ENCODE peak calls at places on chromosomes 4 and X, in ten cellular contexts. T is suprapubic skin, A is epithelial cell of esophagus, Y is astrocyte, U is choroid plexus epithelial cell, D is mammary epithelial cell, I is fibroblast of lung, P is NB4, Q is lung, M is SJSA1. L is an unnamed sample.

GRCh38 chr4:77538574-77539157 is 67.0 kb upstream of the CXCL13 start:
- DNase-seq in T (no peak), A (peak), Y (peak), U (peak), D (peak), I (peak), P (no peak), Q (peak), M (no peak), L (no peak)

GRCh38 chr4:123972031-123972430 is 575.4 kb downstream of the SPRY1 start:
- DNase-seq in T (no peak), A (no peak), Y (no peak), U (no peak), D (no peak), I (no peak), P (no peak), Q (no peak), M (no peak), L (no peak)

GRCh38 chr4:122536001-122536400 is 79.5 kb upstream of the IL2 start:
- DNase-seq in T (no peak), A (no peak), Y (peak), U (peak), D (no peak), I (peak), P (no peak), Q (no peak), M (no peak), L (no peak)

GRCh38 chr4:98659741-98660507 is 1.5 kb upstream of the TSPAN5 start:
- DNase-seq in T (no peak), A (peak), Y (peak), U (no peak), D (peak), I (peak), P (peak), Q (no peak), M (peak), L (no peak)

GRCh38 chrX:24498181-24498580 is 33.1 kb downstream of the PDK3 start:
- DNase-seq in T (no peak), A (peak), Y (no peak), U (peak), D (no peak), I (peak), P (peak), Q (no peak), M (no peak), L (no peak)

GRCh38 chrX:154735695-154736393 is 15.0 kb downstream of the GAB3 start:
- DNase-seq in T (no peak), A (peak), Y (peak), U (peak), D (peak), I (peak), P (no peak), Q (peak), M (peak), L (no peak)

GRCh38 chrX:123184199-123184857 is at the start of gene GRIA3:
- DNase-seq in T (no peak), A (peak), Y (peak), U (no peak), D (no peak), I (peak), P (no peak), Q (no peak), M (no peak), L (no peak)

GRCh38 chr4:115515379-115516171 is 402.2 kb upstream of the NDST4 start:
- DNase-seq in T (no peak), A (no peak), Y (no peak), U (no peak), D (no peak), I (no peak), P (peak), Q (no peak), M (peak), L (no peak)

GRCh38 chr4:5724377-5724776 is 13.4 kb downstream of the EVC start:
- DNase-seq in T (no peak), A (no peak), Y (peak), U (peak), D (no peak), I (peak), P (no peak), Q (no peak), M (no peak), L (no peak)

GRCh38 chr4:15930314-15930713 is 8.2 kb downstream of the FGFBP1 start:
- DNase-seq in T (no peak), A (no peak), Y (no peak), U (no peak), D (no peak), I (no peak), P (peak), Q (no peak), M (no peak), L (no peak)

GRCh38 chrX:46036508-46036907 is 508.7 kb downstream of the ZNF674 start:
- DNase-seq in T (no peak), A (no peak), Y (peak), U (no peak), D (no peak), I (peak), P (no peak), Q (no peak), M (no peak), L (no peak)

GRCh38 chr4:71732706-71733105 is 51.2 kb downstream of the GC start:
- DNase-seq in T (no peak), A (peak), Y (peak), U (peak), D (peak), I (peak), P (peak), Q (no peak), M (no peak), L (no peak)

GRCh38 chr4:189500970-189501369 is 439.7 kb upstream of the FRG1 start:
- DNase-seq in T (no peak), A (no peak), Y (no peak), U (no peak), D (no peak), I (no peak), P (no peak), Q (no peak), M (no peak), L (no peak)

GRCh38 chrX:43002526-43003203 is 224.7 kb upstream of the PPP1R2C start:
- DNase-seq in T (no peak), A (no peak), Y (no peak), U (no peak), D (no peak), I (no peak), P (peak), Q (no peak), M (no peak), L (no peak)

GRCh38 chrX:40504801-40505605 is 75.8 kb upstream of the ATP6AP2 start:
- DNase-seq in T (no peak), A (no peak), Y (peak), U (peak), D (peak), I (peak), P (no peak), Q (no peak), M (peak), L (no peak)

GRCh38 chrX:47749185-47749967 is 87.3 kb upstream of the ZNF81 start:
- DNase-seq in T (no peak), A (no peak), Y (peak), U (peak), D (no peak), I (peak), P (no peak), Q (no peak), M (no peak), L (no peak)

GRCh38 chrX:39112143-39112542 is 310.9 kb downstream of the MID1IP1 start:
- DNase-seq in T (no peak), A (peak), Y (peak), U (no peak), D (peak), I (peak), P (no peak), Q (no peak), M (peak), L (no peak)

GRCh38 chrX:12447448-12448154 is 309.3 kb downstream of the FRMPD4 start:
- DNase-seq in T (no peak), A (peak), Y (peak), U (peak), D (peak), I (peak), P (no peak), Q (no peak), M (peak), L (no peak)

GRCh38 chr4:104571341-104571740 is 76.6 kb upstream of the CXXC4 start:
- DNase-seq in T (no peak), A (peak), Y (peak), U (no peak), D (peak), I (peak), P (no peak), Q (no peak), M (peak), L (no peak)

GRCh38 chr4:138329506-138330070 is 87.4 kb upstream of the SLC7A11 start:
- DNase-seq in T (no peak), A (no peak), Y (no peak), U (no peak), D (no peak), I (no peak), P (no peak), Q (no peak), M (no peak), L (no peak)

GRCh38 chrX:110442631-110443030 is 84.0 kb downstream of the RTL9 start:
- DNase-seq in T (no peak), A (peak), Y (peak), U (peak), D (peak), I (peak), P (peak), Q (no peak), M (peak), L (peak)

GRCh38 chr4:156193800-156194199 is 240.1 kb upstream of the CTSO start:
- DNase-seq in T (no peak), A (peak), Y (peak), U (peak), D (no peak), I (peak), P (no peak), Q (no peak), M (no peak), L (no peak)

GRCh38 chr4:100391086-100391485 is 126.7 kb downstream of the EMCN start:
- DNase-seq in T (no peak), A (no peak), Y (no peak), U (no peak), D (no peak), I (no peak), P (no peak), Q (no peak), M (no peak), L (no peak)

GRCh38 chrX:19849433-19850190 is 37.8 kb downstream of the SH3KBP1 start:
- DNase-seq in T (no peak), A (no peak), Y (no peak), U (peak), D (no peak), I (no peak), P (peak), Q (no peak), M (no peak), L (no peak)

GRCh38 chr4:112214397-112215264 is 17.0 kb upstream of the AP1AR start:
- DNase-seq in T (no peak), A (peak), Y (peak), U (peak), D (peak), I (peak), P (peak), Q (no peak), M (peak), L (no peak)

GRCh38 chr4:102625232-102625930 is 124.2 kb downstream of the NFKB1 start:
- DNase-seq in T (no peak), A (peak), Y (no peak), U (peak), D (peak), I (no peak), P (peak), Q (no peak), M (no peak), L (peak)

GRCh38 chr4:147122697-147123472 is 177.2 kb upstream of the TTC29 start:
- DNase-seq in T (no peak), A (no peak), Y (no peak), U (peak), D (no peak), I (no peak), P (no peak), Q (no peak), M (peak), L (no peak)

GRCh38 chr4:139988863-139989765 is 164.9 kb downstream of the MAML3 start:
- DNase-seq in T (no peak), A (peak), Y (peak), U (peak), D (peak), I (peak), P (peak), Q (no peak), M (peak), L (peak)

GRCh38 chr4:128924951-128925350 is 115.5 kb downstream of the JADE1 start:
- DNase-seq in T (no peak), A (peak), Y (peak), U (peak), D (peak), I (peak), P (no peak), Q (no peak), M (no peak), L (no peak)

GRCh38 chr4:84684361-84684760 is 101.4 kb downstream of the CDS1 start:
- DNase-seq in T (no peak), A (no peak), Y (peak), U (no peak), D (no peak), I (peak), P (peak), Q (no peak), M (no peak), L (no peak)

GRCh38 chr4:163810757-163811156 is 316.3 kb downstream of the TMA16 start:
- DNase-seq in T (no peak), A (peak), Y (no peak), U (no peak), D (no peak), I (no peak), P (no peak), Q (no peak), M (no peak), L (no peak)

GRCh38 chrX:10620121-10620699 is at the start of gene MID1:
- DNase-seq in T (peak), A (peak), Y (peak), U (peak), D (peak), I (peak), P (no peak), Q (peak), M (peak), L (peak)

GRCh38 chrX:10619311-10620015 is 922 bp downstream of the MID1 start:
- DNase-seq in T (no peak), A (no peak), Y (no peak), U (peak), D (no peak), I (peak), P (no peak), Q (no peak), M (peak), L (no peak)

GRCh38 chrX:10617964-10618342 is 2.4 kb downstream of the MID1 start:
- DNase-seq in T (no peak), A (peak), Y (peak), U (no peak), D (peak), I (peak), P (no peak), Q (peak), M (no peak), L (no peak)

GRCh38 chrX:10617186-10617963 is 3.0 kb downstream of the MID1 start:
- DNase-seq in T (no peak), A (no peak), Y (no peak), U (no peak), D (no peak), I (peak), P (no peak), Q (no peak), M (no peak), L (no peak)

GRCh38 chrX:10618911-10619310 is 1.5 kb downstream of the MID1 start:
- DNase-seq in T (no peak), A (no peak), Y (no peak), U (no peak), D (no peak), I (peak), P (no peak), Q (no peak), M (no peak), L (no peak)
- H3K4me3 ChIP-seq in T (peak), A (peak), Y (peak), U (peak), D (peak), I (peak), P (no peak), Q (peak), M (peak), L (peak)

GRCh38 chr4:184292465-184292867 is 74.8 kb upstream of the ENPP6 start:
- DNase-seq in T (no peak), A (no peak), Y (no peak), U (no peak), D (no peak), I (no peak), P (no peak), Q (no peak), M (no peak), L (no peak)

GRCh38 chr4:184286346-184286745 is 68.7 kb upstream of the ENPP6 start:
- DNase-seq in T (no peak), A (no peak), Y (no peak), U (no peak), D (no peak), I (no peak), P (no peak), Q (no peak), M (no peak), L (no peak)

GRCh38 chr4:184289179-184289535 is 71.5 kb upstream of the ENPP6 start:
- DNase-seq in T (no peak), A (no peak), Y (no peak), U (no peak), D (no peak), I (no peak), P (no peak), Q (no peak), M (no peak), L (no peak)

GRCh38 chr4:184287697-184288255 is 70.1 kb upstream of the ENPP6 start:
- DNase-seq in T (no peak), A (peak), Y (no peak), U (peak), D (peak), I (peak), P (no peak), Q (peak), M (no peak), L (peak)

DNA sequence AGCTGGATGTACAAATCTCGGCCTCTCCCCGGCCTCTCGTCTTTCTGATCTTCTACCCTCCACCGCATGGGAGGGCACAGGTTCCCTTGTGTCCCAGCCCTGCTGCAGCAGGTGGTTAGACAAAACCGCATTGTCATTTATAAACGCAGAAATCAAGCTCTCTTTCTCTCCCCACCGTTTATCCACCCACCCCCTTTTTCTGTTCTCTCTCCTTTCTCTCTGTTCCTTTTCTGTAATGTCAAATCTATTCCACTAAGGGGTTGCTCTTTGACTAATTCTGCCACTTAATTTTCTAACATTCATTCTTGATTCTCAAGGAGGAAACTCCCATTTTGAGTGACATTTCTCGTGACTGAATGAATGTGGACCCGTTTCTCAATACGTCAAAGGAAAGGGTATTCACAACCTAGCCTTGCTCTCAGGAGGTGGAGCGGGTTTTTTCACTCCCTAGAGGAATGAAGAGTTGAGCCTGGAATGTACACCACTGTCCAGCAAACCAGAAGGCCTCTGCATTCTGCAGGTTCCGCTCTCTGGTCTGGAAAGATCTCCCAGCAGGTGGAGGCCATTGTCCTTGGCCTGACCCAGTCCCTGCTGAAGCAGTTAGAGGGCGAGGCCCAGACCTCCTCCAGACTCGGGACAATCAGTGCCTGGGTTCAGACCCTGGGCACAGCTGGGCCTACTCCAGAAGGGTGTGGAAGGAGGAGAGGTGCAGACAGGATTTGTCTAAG is 70.9 kb upstream of the ENPP6 start:
- DNase-seq in T (no peak), A (no peak), Y (no peak), U (peak), D (no peak), I (no peak), P (no peak), Q (no peak), M (no peak), L (no peak)
- H3K4me3 ChIP-seq in T (no peak), A (no peak), Y (no peak), U (no peak), D (no peak), I (no peak), P (no peak), Q (no peak), M (no peak), L (no peak)

DNA sequence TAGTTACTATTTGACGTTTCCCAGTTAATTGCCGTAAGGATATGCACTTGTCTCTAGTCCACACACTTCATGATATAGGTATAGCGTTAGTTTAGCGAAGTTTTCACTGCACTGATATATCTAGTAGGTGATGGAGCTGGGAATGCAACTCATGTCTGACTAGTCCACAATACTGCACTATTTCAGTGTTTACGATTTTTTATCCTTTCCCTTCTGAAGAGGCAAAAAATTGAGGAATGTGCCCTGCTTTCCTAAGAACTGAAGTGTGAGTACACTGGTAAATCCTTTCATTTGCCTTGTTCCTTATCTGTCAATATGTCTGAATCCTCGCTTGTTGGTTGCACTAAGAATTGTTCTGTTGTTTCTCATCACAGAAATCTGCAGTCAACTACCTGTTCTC is 1.0 kb downstream of the RPL36A start:
- DNase-seq in T (no peak), A (no peak), Y (no peak), U (no peak), D (no peak), I (no peak), P (no peak), Q (no peak), M (no peak), L (no peak)
- H3K4me3 ChIP-seq in T (peak), A (peak), Y (peak), U (peak), D (peak), I (peak), P (peak), Q (peak), M (peak), L (peak)

GRCh38 chr4:1172971-1173757 is 781 bp upstream of the SPON2 start:
- DNase-seq in T (no peak), A (peak), Y (no peak), U (peak), D (no peak), I (no peak), P (no peak), Q (no peak), M (no peak), L (peak)

GRCh38 chr4:1172228-1172851 is at the start of gene SPON2:
- DNase-seq in T (no peak), A (peak), Y (no peak), U (peak), D (no peak), I (peak), P (no peak), Q (no peak), M (no peak), L (no peak)

GRCh38 chr4:1170156-1170804 is 2.1 kb downstream of the SPON2 start:
- DNase-seq in T (no peak), A (no peak), Y (no peak), U (no peak), D (no peak), I (no peak), P (no peak), Q (no peak), M (no peak), L (no peak)

GRCh38 chr4:1170805-1171305 is 1.5 kb downstream of the SPON2 start:
- DNase-seq in T (no peak), A (no peak), Y (no peak), U (no peak), D (no peak), I (no peak), P (no peak), Q (no peak), M (no peak), L (no peak)

DNA sequence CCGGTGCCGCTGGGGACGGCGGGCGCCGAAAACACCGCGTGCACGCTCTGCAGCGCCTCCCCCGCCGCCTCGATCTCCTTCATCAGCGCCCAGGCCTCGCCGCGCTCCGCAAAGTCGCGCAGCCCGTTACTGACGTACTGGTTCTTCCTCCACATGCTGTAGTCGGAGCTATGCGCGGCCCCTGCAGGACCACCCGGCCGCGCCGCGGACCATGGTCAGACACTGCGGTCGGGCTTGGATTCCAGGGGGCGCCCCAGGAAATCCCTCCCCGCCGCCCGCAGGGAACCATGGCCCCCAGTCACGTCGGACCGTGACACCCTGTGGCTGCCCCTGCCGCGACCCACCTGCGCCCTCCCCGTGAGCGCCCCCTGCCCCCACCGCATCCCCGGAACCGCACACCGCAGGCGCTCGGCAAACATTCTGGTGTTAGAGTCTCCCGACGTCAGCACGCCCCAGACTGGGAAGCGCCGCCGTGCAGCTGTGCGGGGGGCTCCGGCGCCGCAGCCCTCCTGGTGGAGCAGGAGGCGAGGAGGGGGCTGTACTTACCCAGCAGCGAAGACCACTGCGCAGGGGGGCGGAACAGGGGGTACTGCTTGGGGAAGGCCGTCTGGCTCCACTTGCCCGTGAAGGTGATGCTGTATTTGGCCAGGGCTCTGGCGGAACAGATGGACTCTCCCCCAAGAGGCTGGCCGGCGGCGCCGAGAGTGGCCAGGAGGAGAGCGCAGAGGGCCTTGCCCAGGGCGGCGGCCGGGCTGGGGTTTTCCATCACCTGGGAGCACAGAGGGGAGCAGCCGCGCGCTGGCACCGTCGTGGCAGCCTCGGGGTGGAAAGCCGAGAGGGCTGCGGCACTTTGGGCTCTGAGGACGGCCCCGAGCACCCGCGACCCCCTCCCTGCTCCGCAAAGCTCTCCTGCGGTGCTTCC is 816 bp downstream of the SPON2 start:
- DNase-seq in T (no peak), A (peak), Y (no peak), U (peak), D (no peak), I (no peak), P (no peak), Q (no peak), M (no peak), L (peak)
- H3K4me3 ChIP-seq in T (peak), A (no peak), Y (peak), U (peak), D (no peak), I (peak), P (no peak), Q (peak), M (no peak), L (no peak)